ENCODE peak calls at places on chromosomes 13 and 19, in ten cellular contexts. N, M, S, F, R, Z, C, A, Y and T are unnamed samples.
A peak's percentile ranks its signal among the peaks of the same experiment; 100 is the strongest.

GRCh38 chr13:76879211-76879875 is 6.9 kb downstream of the KCTD12 start:
- DNase-seq in Z (peak; percentile 28), C (peak; percentile 59), N (peak; percentile 55), Y (no peak), A (no peak), F (peak; percentile 71), M (no peak), R (no peak), S (peak; percentile 52), T (no peak)

GRCh38 chr13:79451500-79451962 is 29.4 kb upstream of the NDFIP2 start:
- DNase-seq in F (peak; percentile 93), M (no peak), A (peak; percentile 19), N (peak; percentile 87), Y (peak; percentile 54), S (no peak), Z (no peak), R (peak; percentile 57), C (no peak), T (peak; percentile 46)

GRCh38 chr13:60617863-60618733 is 221.1 kb downstream of the TDRD3 start:
- DNase-seq in Z (no peak), N (no peak), Y (no peak), M (no peak), C (no peak), F (no peak), S (no peak), A (peak; percentile 38), R (peak; percentile 6), T (peak; percentile 80)

GRCh38 chr13:51249254-51249653 is 27.1 kb downstream of the FAM124A start:
- DNase-seq in A (no peak), Z (no peak), Y (no peak), S (no peak), F (peak; percentile 35), C (no peak), N (no peak), M (no peak), R (no peak), T (peak; percentile 38)

GRCh38 chr13:97317933-97318332 is 95.8 kb downstream of the MBNL2 start:
- DNase-seq in S (no peak), Z (no peak), A (no peak), F (no peak), N (no peak), R (no peak), C (no peak), M (no peak), Y (no peak), T (no peak)

GRCh38 chr19:53034948-53035675 is 9.4 kb upstream of the ERVV-2 start:
- DNase-seq in S (no peak), Z (no peak), N (no peak), C (no peak), R (no peak), A (no peak), M (no peak), F (no peak), Y (no peak), T (no peak)

GRCh38 chr19:8902520-8902919 is 70.3 kb downstream of the MBD3L1 start:
- DNase-seq in R (no peak), S (no peak), C (no peak), Z (no peak), F (no peak), N (no peak), A (no peak), M (no peak), Y (no peak), T (no peak)

GRCh38 chr19:6769006-6769637 is 1.9 kb upstream of the SH2D3A start:
- DNase-seq in A (peak; percentile 45), F (peak; percentile 30), Z (no peak), M (peak; percentile 51), C (no peak), S (no peak), R (peak; percentile 41), N (no peak), Y (no peak), T (peak; percentile 74)

GRCh38 chr13:42377640-42378382 is 105.9 kb downstream of the AKAP11 start:
- DNase-seq in R (peak; percentile 15), S (no peak), M (no peak), Z (no peak), F (peak; percentile 26), Y (no peak), C (no peak), N (no peak), A (no peak), T (no peak)

GRCh38 chr13:49421391-49421790 is 22.5 kb downstream of the CAB39L start:
- DNase-seq in M (peak; percentile 18), R (peak; percentile 24), F (peak; percentile 6), C (no peak), N (peak; percentile 8), S (no peak), A (peak; percentile 62), Y (no peak), Z (no peak), T (peak; percentile 74)

GRCh38 chr13:42380420-42381164 is 108.6 kb downstream of the AKAP11 start:
- DNase-seq in A (no peak), F (no peak), C (no peak), Y (no peak), M (no peak), Z (no peak), S (no peak), N (no peak), R (no peak), T (no peak)

GRCh38 chr13:103941506-103942148 is 875.4 kb upstream of the SLC10A2 start:
- DNase-seq in A (no peak), M (no peak), Z (no peak), C (no peak), N (no peak), Y (no peak), F (no peak), S (no peak), R (no peak), T (peak; percentile 17)

GRCh38 chr13:26062853-26063444 is 11.1 kb upstream of the SHISA2 start:
- DNase-seq in S (no peak), Z (no peak), A (no peak), Y (no peak), C (no peak), M (peak; percentile 27), R (peak; percentile 41), N (peak; percentile 15), F (peak; percentile 58), T (peak; percentile 74)

GRCh38 chr13:80386592-80386991 is 45.7 kb upstream of the SPRY2 start:
- DNase-seq in Z (no peak), A (no peak), N (no peak), M (no peak), R (no peak), C (no peak), S (no peak), F (no peak), Y (no peak), T (no peak)

GRCh38 chr19:558770-559439 is 13.5 kb upstream of the BSG start:
- DNase-seq in Z (no peak), M (no peak), C (no peak), F (no peak), Y (no peak), R (no peak), N (no peak), S (peak; percentile 89), A (no peak), T (no peak)

GRCh38 chr13:33873251-33873908 is 55.4 kb downstream of the RFC3 start:
- DNase-seq in A (no peak), N (no peak), Z (no peak), M (no peak), F (no peak), Y (no peak), R (no peak), C (no peak), S (no peak), T (no peak)

GRCh38 chr19:35495107-35496064 is 5.1 kb upstream of the KRTDAP start:
- DNase-seq in F (peak; percentile 62), R (peak; percentile 55), A (peak; percentile 68), N (peak; percentile 82), M (peak; percentile 89), S (peak; percentile 76), Z (peak; percentile 24), C (peak; percentile 65), Y (peak; percentile 50), T (peak; percentile 86)

GRCh38 chr19:29681422-29682235 is 16.4 kb downstream of the PLEKHF1 start:
- DNase-seq in R (no peak), F (no peak), Y (no peak), Z (no peak), M (no peak), N (no peak), C (no peak), S (no peak), A (no peak), T (no peak)

GRCh38 chr19:51469162-51469561 is 9.2 kb upstream of the CEACAM18 start:
- DNase-seq in S (no peak), N (no peak), Y (no peak), A (no peak), F (no peak), R (no peak), C (no peak), Z (no peak), M (no peak), T (no peak)

GRCh38 chr13:38566526-38566925 is 120.4 kb upstream of the FREM2 start:
- DNase-seq in N (no peak), R (no peak), Z (no peak), F (no peak), M (no peak), A (no peak), S (no peak), C (no peak), Y (no peak), T (no peak)

GRCh38 chr19:43584484-43584883 is 8.9 kb downstream of the PINLYP start:
- DNase-seq in S (no peak), M (no peak), A (no peak), Y (no peak), F (no peak), C (no peak), N (no peak), Z (no peak), R (no peak), T (no peak)

GRCh38 chr13:35210234-35210633 is 266.3 kb downstream of the MAB21L1 start:
- DNase-seq in N (no peak), A (no peak), R (peak; percentile 1), M (no peak), Y (no peak), S (no peak), Z (no peak), F (no peak), C (no peak), T (no peak)

GRCh38 chr13:44768775-44769578 is 192.8 kb upstream of the TSC22D1 start:
- DNase-seq in R (peak; percentile 71), Y (no peak), F (peak; percentile 42), C (no peak), M (no peak), N (peak; percentile 15), A (no peak), S (no peak), Z (no peak), T (no peak)